ENCODE peak calls at places on chromosome 13, in four cellular contexts. Q is kidney epithelial cell, A is left ventricle myocardium inferior, Y is esophagus muscularis mucosa. F is an unnamed sample.

GRCh38 chr13:24927810-24928404 is 163.9 kb downstream of the RNF17 start:
- DNase-seq in Q (no peak), A (no peak), Y (no peak), F (no peak)

GRCh38 chr13:94329754-94330551 is 149.5 kb downstream of the DCT start:
- DNase-seq in Q (peak; percentile 68), A (no peak), Y (peak; percentile 82), F (peak; percentile 32)

GRCh38 chr13:20140487-20140886 is 20.4 kb downstream of the GJA3 start:
- DNase-seq in Q (no peak), A (no peak), Y (no peak), F (no peak)

GRCh38 chr13:50991624-50992610 is 82.3 kb downstream of the RNASEH2B start:
- DNase-seq in Q (no peak), A (no peak), Y (no peak), F (no peak)

GRCh38 chr13:96946709-96947311 is 47.5 kb downstream of the OXGR1 start:
- DNase-seq in Q (no peak), A (no peak), Y (peak; percentile 74), F (no peak)

GRCh38 chr13:47233734-47234133 is 336.9 kb upstream of the HTR2A start:
- DNase-seq in Q (no peak), A (peak; percentile 16), Y (no peak), F (no peak)

GRCh38 chr13:76717092-76717491 is 169.1 kb downstream of the KCTD12 start:
- DNase-seq in Q (no peak), A (no peak), Y (no peak), F (peak; percentile 50)

GRCh38 chr13:99227909-99228688 is 27.4 kb downstream of the UBAC2 start:
- DNase-seq in Q (no peak), A (no peak), Y (no peak), F (peak; percentile 61)

GRCh38 chr13:30338331-30338851 is 31.0 kb upstream of the KATNAL1 start:
- DNase-seq in Q (no peak), A (no peak), Y (peak; percentile 81), F (no peak)

GRCh38 chr13:96540656-96541055 is 450.7 kb downstream of the HS6ST3 start:
- DNase-seq in Q (no peak), A (no peak), Y (no peak), F (no peak)

GRCh38 chr13:28574617-28575142 is 79.8 kb upstream of the FLT1 start:
- DNase-seq in Q (peak; percentile 90), A (no peak), Y (no peak), F (no peak)

GRCh38 chr13:107866666-107867623 is 348.4 kb downstream of the LIG4 start:
- DNase-seq in Q (no peak), A (no peak), Y (no peak), F (no peak)

GRCh38 chr13:41515491-41516139 is 58.3 kb downstream of the RGCC start:
- DNase-seq in Q (no peak), A (no peak), Y (no peak), F (no peak)

GRCh38 chr13:111287201-111287600 is 33.2 kb upstream of the TEX29 start:
- DNase-seq in Q (no peak), A (no peak), Y (no peak), F (no peak)

GRCh38 chr13:30757026-30757425 is 21.7 kb downstream of the ALOX5AP start:
- DNase-seq in Q (no peak), A (no peak), Y (no peak), F (peak; percentile 28)

GRCh38 chr13:106859505-106859904 is 291.6 kb upstream of the ARGLU1 start:
- DNase-seq in Q (no peak), A (no peak), Y (no peak), F (no peak)

GRCh38 chr13:47672245-47672975 is 328.7 kb downstream of the SUCLA2 start:
- DNase-seq in Q (no peak), A (no peak), Y (no peak), F (no peak)

GRCh38 chr13:83162493-83162892 is 719.8 kb downstream of the SLITRK1 start:
- DNase-seq in Q (no peak), A (no peak), Y (no peak), F (no peak)

GRCh38 chr13:41196620-41197019 is 2.3 kb upstream of the KBTBD7 start:
- DNase-seq in Q (no peak), A (no peak), Y (no peak), F (no peak)

GRCh38 chr13:29619995-29620394 is 24.5 kb upstream of the SLC7A1 start:
- DNase-seq in Q (no peak), A (no peak), Y (no peak), F (no peak)

GRCh38 chr13:77079902-77080413 is 53.0 kb upstream of the FBXL3 start:
- DNase-seq in Q (no peak), A (no peak), Y (no peak), F (no peak)

GRCh38 chr13:91647361-91647970 is 249.0 kb downstream of the GPC5 start:
- DNase-seq in Q (no peak), A (no peak), Y (no peak), F (peak; percentile 13)

GRCh38 chr13:74105871-74106270 is 28.3 kb downstream of the KLF12 start:
- DNase-seq in Q (no peak), A (no peak), Y (no peak), F (no peak)

GRCh38 chr13:31249140-31249539 is 49.4 kb downstream of the B3GLCT start:
- DNase-seq in Q (no peak), A (no peak), Y (no peak), F (no peak)

GRCh38 chr13:37179646-37180045 is 74.2 kb upstream of the CSNK1A1L start:
- DNase-seq in Q (no peak), A (no peak), Y (no peak), F (no peak)

GRCh38 chr13:66180806-66181205 is 1049.3 kb downstream of the PCDH9 start:
- DNase-seq in Q (no peak), A (no peak), Y (no peak), F (no peak)

GRCh38 chr13:97257228-97257755 is 35.2 kb downstream of the MBNL2 start:
- DNase-seq in Q (no peak), A (no peak), Y (no peak), F (no peak)

GRCh38 chr13:41916173-41916954 is 44.5 kb downstream of the VWA8 start:
- DNase-seq in Q (peak; percentile 58), A (no peak), Y (no peak), F (no peak)

GRCh38 chr13:92952161-92952560 is 274.4 kb upstream of the GPC6 start:
- DNase-seq in Q (no peak), A (no peak), Y (no peak), F (no peak)

GRCh38 chr13:48585456-48585840 is 52.6 kb upstream of the RCBTB2 start:
- DNase-seq in Q (peak; percentile 25), A (no peak), Y (peak; percentile 81), F (no peak)

GRCh38 chr13:44618326-44618725 is 42.2 kb upstream of the TSC22D1 start:
- DNase-seq in Q (no peak), A (no peak), Y (no peak), F (no peak)

GRCh38 chr13:99197257-99197651 is 3.4 kb upstream of the UBAC2 start:
- DNase-seq in Q (no peak), A (no peak), Y (no peak), F (peak; percentile 7)

DNA sequence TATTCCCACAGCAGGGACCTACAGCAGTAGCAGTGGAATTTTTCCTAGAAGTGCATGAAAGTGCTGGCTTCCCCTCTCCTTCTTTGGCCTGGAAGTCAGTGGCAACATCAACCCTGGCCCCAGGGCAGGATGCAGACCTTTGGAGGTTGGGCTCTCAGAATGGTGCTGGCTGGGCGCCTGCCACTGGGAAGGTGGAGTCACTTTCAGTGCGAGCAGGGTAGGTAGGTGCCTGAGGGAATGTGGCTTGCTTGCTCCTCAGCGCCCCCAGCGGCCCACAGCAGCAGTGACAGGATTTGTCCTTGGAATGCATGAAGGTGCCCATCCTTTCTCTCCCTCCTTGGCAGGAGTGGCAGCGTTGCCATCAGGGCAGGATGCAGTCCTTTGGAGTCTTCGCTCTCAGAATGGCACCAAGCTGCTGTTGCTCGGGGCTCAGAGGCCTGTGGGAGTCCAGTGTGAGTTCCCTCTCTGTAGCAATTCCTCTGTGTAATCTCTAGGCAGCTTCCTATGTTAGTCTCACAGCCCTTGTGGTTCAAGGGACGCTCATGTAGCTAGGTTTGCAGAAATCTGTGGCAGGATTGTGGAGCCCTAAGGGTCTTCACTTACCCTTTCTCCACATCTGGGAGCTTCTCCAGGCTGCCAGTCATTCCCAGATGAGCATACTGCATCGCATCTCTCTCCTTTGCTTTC is 354.4 kb upstream of the DACH1 start:
- DNase-seq in Q (no peak), A (no peak), Y (no peak), F (no peak)
- TF ChIP-seq CTCF in Q (peak; percentile 75), A (peak; percentile 50), Y (peak; percentile 13), F (peak; percentile 35)

GRCh38 chr13:39684531-39685137 is 29.2 kb downstream of the COG6 start:
- DNase-seq in Q (no peak), A (no peak), Y (no peak), F (no peak)
- H3K4me3 ChIP-seq in Q (no peak overlapping the region), A (no peak overlapping the region), Y (no peak overlapping the region), F (no peak overlapping the region)

GRCh38 chr13:53782400-53783030 is 753.9 kb downstream of the OLFM4 start:
- DNase-seq in Q (peak; percentile 19), A (no peak), Y (no peak), F (peak; percentile 26)
- TF ChIP-seq CTCF in Q (peak; percentile 72), A (peak; percentile 81), Y (peak; percentile 78), F (peak; percentile 58)

DNA sequence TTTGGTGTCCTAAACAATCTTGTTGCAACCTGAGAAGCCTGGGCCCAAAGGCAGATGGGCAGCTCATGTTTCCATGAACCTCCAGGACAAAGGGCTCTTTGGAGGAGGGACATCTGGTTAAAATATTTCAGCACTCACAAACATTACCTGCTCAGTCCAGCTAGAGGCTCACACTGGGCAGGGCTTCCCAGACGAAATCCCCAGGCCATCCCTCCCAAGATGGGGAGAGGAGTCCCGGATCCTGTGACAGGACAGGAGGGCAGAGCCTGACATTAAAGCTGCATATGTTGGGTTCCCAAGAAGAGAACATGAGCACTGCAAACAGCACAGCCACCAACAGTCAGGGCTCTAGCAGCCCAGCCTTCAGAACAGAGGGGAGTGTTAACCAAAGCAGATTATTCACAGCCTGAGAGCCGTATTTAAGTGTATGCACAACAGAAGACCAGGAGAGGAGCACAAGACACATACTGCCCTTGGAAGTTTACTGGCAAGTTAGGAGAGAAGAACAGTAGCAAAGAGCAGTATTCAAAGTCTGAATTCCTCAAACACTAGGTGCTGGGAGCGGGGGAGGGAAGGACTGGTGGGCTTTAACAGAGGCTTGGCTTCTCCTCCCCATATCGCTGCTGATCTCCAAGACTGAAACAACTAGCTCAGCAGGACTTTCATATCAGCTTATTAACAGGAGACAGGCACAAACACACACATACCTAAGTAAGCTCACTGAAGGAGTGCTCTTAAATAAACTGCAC is 12.4 kb downstream of the ATP7B start:
- DNase-seq in Q (no peak), A (no peak), Y (no peak), F (no peak)
- H3K4me3 ChIP-seq in Q (no peak overlapping the region), A (no peak overlapping the region), Y (peak overlapping the region; percentile 5), F (no peak overlapping the region)

GRCh38 chr13:38223093-38223492 is 126.6 kb upstream of the UFM1 start:
- DNase-seq in Q (no peak), A (no peak), Y (no peak), F (no peak)
- TF ChIP-seq CTCF in Q (peak; percentile 32), A (peak; percentile 37), Y (no peak), F (no peak)

F was measured in adrenal gland.